ENCODE peak calls at places on chromosome 3, in five cellular contexts. One of them, this sample, is unnamed.

GRCh38 chr3:23501201-23501824 is 298.2 kb downstream of the UBE2E2 start:
- DNase-seq in NT2/D1: no peak
- DNase-seq in pulmonary artery endothelial cell: no peak
- DNase-seq in HT-29: no peak
- DNase-seq in GM03348: no peak
- DNase-seq in this sample: no peak

GRCh38 chr3:139317660-139318430 is 26.0 kb upstream of the MRPS22 start:
- DNase-seq in NT2/D1: no peak
- DNase-seq in HT-29: peak; percentile 52
- DNase-seq in pulmonary artery endothelial cell: no peak
- DNase-seq in GM03348: no peak
- DNase-seq in this sample: no peak

GRCh38 chr3:53163459-53164387 is 2.7 kb downstream of the PRKCD start:
- DNase-seq in HT-29: no peak
- DNase-seq in NT2/D1: no peak
- DNase-seq in pulmonary artery endothelial cell: no peak
- DNase-seq in GM03348: no peak
- DNase-seq in this sample: peak; percentile 19

GRCh38 chr3:32873491-32874130 is 55.8 kb downstream of the TRIM71 start:
- DNase-seq in NT2/D1: no peak
- DNase-seq in HT-29: no peak
- DNase-seq in GM03348: no peak
- DNase-seq in pulmonary artery endothelial cell: no peak
- DNase-seq in this sample: no peak

GRCh38 chr3:171556574-171557145 is 96.5 kb upstream of the TNIK start:
- DNase-seq in NT2/D1: no peak
- DNase-seq in GM03348: no peak
- DNase-seq in pulmonary artery endothelial cell: no peak
- DNase-seq in HT-29: peak; percentile 38
- DNase-seq in this sample: no peak

GRCh38 chr3:195752538-195753331 is 32.0 kb downstream of the MUC20 start:
- DNase-seq in pulmonary artery endothelial cell: no peak
- DNase-seq in GM03348: no peak
- DNase-seq in HT-29: no peak
- DNase-seq in NT2/D1: no peak
- DNase-seq in this sample: no peak

GRCh38 chr3:27366062-27366591 is 3.1 kb downstream of the NEK10 start:
- DNase-seq in GM03348: no peak
- DNase-seq in HT-29: peak; percentile 23
- DNase-seq in pulmonary artery endothelial cell: no peak
- DNase-seq in NT2/D1: no peak
- DNase-seq in this sample: no peak

GRCh38 chr3:186880392-186880791 is 37.9 kb downstream of the ADIPOQ start:
- DNase-seq in NT2/D1: no peak
- DNase-seq in GM03348: no peak
- DNase-seq in pulmonary artery endothelial cell: no peak
- DNase-seq in HT-29: no peak
- DNase-seq in this sample: no peak

GRCh38 chr3:113890256-113890900 is 51.8 kb downstream of the GRAMD1C start:
- DNase-seq in pulmonary artery endothelial cell: no peak
- DNase-seq in HT-29: peak; percentile 26
- DNase-seq in NT2/D1: no peak
- DNase-seq in GM03348: no peak
- DNase-seq in this sample: no peak